ENCODE peak calls at places on chromosomes 11 and 22, in six cellular contexts. B, U, A, N, Z and X are unnamed samples.

GRCh38 chr22:28813772-28814518 is 13.6 kb upstream of the XBP1 start:
- DNase-seq in B (no peak), N (peak), U (no peak), A (no peak), Z (no peak), X (no peak)

GRCh38 chr11:96319901-96320656 is 22.9 kb downstream of the MAML2 start:
- DNase-seq in B (no peak), U (no peak), A (no peak), Z (no peak), N (no peak), X (no peak)

GRCh38 chr22:44914026-44914721 is 95.6 kb downstream of the PHF21B start:
- DNase-seq in N (no peak), U (no peak), Z (no peak), A (no peak), B (no peak), X (no peak)

GRCh38 chr22:31734512-31734911 is 15.4 kb downstream of the PRR14L start:
- DNase-seq in N (no peak), Z (no peak), A (peak), B (no peak), U (peak), X (no peak)

GRCh38 chr11:12598330-12599256 is 75.6 kb upstream of the TEAD1 start:
- DNase-seq in A (peak), N (no peak), B (no peak), Z (no peak), U (no peak), X (no peak)

GRCh38 chr11:97902828-97903227 is 1117.9 kb upstream of the CNTN5 start:
- DNase-seq in U (no peak), N (no peak), A (no peak), Z (no peak), B (no peak), X (no peak)

GRCh38 chr11:61727401-61727811 is 25.0 kb upstream of the MYRF start:
- DNase-seq in Z (no peak), N (no peak), B (no peak), U (no peak), A (no peak), X (no peak)

GRCh38 chr11:75627879-75628668 is 40.8 kb downstream of the MAP6 start:
- DNase-seq in Z (no peak), B (no peak), U (no peak), N (no peak), A (peak), X (no peak)

GRCh38 chr11:73977856-73978519 is 4.7 kb downstream of the UCP2 start:
- DNase-seq in A (no peak), Z (no peak), B (no peak), U (no peak), N (no peak), X (no peak)

DNA sequence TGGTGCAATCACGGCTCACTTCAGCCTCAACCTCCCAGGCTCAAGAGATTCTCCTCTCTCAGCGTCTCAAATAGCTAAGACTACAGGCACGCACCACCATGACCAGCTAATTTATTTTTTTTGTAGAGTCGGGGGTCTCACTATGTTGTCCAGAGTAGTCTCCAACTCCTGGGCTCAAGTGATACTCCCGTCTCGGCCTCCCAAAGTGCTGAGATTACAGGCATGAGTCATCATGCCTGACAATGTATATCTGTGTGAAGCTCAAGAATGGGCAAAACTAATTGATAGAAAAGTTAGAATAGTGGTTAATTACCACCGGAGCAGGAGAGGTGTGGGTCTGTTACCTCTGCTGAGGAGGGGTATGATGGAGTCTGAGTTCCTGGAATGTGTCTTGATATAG is 9.1 kb upstream of the SLC43A3 start:
- DNase-seq in B (no peak), Z (no peak), U (no peak), N (no peak), A (no peak), X (no peak)
- TF ChIP-seq CTCF in B (no peak), Z (no peak), U (no peak), N (no peak), A (no peak), X (no peak)

DNA sequence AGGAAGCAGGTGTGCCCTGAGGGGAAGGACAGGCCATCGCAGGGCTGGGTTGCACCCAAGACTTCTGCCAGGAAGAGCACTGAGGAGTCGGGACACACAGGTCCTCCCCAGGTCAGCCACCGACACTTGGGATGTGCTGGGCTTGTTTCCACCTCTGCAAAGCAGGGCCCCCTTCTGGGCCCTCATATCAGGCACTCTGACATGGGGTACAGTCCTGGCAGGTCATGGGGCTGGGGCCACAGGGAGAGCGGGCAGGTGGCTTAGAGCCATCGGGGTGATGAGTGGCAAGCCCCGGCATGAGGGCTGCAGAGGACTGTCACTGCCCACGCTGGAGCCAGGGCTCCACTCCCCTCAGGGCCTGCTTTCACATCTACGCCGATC is 7.9 kb upstream of the ADORA2A start:
- DNase-seq in A (no peak), N (no peak), B (no peak), Z (no peak), U (no peak), X (no peak)
- TF ChIP-seq CTCF in A (no peak), N (no peak), B (no peak), Z (no peak), U (no peak), X (no peak)

GRCh38 chr22:36860438-36860820 is 377 bp upstream of the NCF4 start:
- DNase-seq in N (no peak), A (no peak), U (no peak), B (no peak), Z (no peak), X (no peak)

GRCh38 chr22:36860821-36861659 is at the start of gene NCF4:
- DNase-seq in B (no peak), N (peak), Z (peak), A (no peak), U (no peak), X (no peak)

GRCh38 chr22:36858966-36859365 is 1.8 kb upstream of the NCF4 start:
- DNase-seq in N (no peak), Z (no peak), U (no peak), A (no peak), B (no peak), X (no peak)

GRCh38 chr22:36858156-36858555 is 2.6 kb upstream of the NCF4 start:
- DNase-seq in N (no peak), Z (no peak), A (no peak), B (no peak), U (no peak), X (no peak)

GRCh38 chr22:36860017-36860416 is 789 bp upstream of the NCF4 start:
- DNase-seq in Z (no peak), U (peak), N (no peak), A (no peak), B (no peak), X (no peak)
- TF ChIP-seq CTCF in Z (no peak), U (peak), N (no peak), A (no peak), B (no peak), X (no peak)

DNA sequence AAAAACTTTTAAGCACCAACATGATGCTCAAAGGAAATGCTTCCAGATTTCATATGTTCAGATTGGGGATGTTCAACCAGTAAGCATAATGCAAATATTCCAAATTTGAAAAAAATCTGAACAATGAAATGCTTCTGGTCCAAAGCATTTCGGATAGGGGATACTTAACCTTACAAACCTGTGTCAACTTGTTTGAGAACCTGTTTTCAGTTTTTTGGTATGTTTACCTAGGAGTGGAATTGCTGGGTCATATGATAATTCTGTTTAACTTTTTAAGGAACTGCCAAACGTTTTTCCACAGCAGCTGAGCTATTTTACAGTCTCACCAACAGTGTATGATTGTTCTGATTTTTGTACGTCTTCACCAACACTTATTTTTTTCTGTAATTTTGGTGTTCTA is 23.7 kb downstream of the FAR1 start:
- DNase-seq in B (no peak), A (no peak), U (no peak), Z (no peak), N (no peak), X (no peak)
- TF ChIP-seq CTCF in B (no peak), A (no peak), U (no peak), Z (no peak), N (no peak), X (no peak)

GRCh38 chr11:94754819-94755218 is 13.3 kb upstream of the AMOTL1 start:
- DNase-seq in N (no peak), Z (no peak), B (no peak), U (no peak), A (no peak), X (no peak)
- TF ChIP-seq CTCF in N (no peak), Z (no peak), B (no peak), U (no peak), A (no peak), X (no peak)

GRCh38 chr22:39537981-39538380 is 5.4 kb upstream of the RPS19BP1 start:
- DNase-seq in B (no peak), U (no peak), Z (no peak), A (no peak), N (no peak), X (no peak)
- TF ChIP-seq CTCF in B (no peak), U (no peak), Z (no peak), A (no peak), N (no peak), X (no peak)

GRCh38 chr11:26287067-26287518 is 44.8 kb upstream of the ANO3 start:
- DNase-seq in N (no peak), A (no peak), B (no peak), U (no peak), Z (no peak), X (no peak)

GRCh38 chr11:26286472-26287066 is 45.4 kb upstream of the ANO3 start:
- DNase-seq in U (no peak), N (no peak), Z (no peak), B (no peak), A (peak), X (no peak)

GRCh38 chr11:26283852-26284421 is 48.0 kb upstream of the ANO3 start:
- DNase-seq in B (no peak), A (no peak), Z (no peak), U (no peak), N (no peak), X (no peak)

GRCh38 chr11:26285593-26285992 is 46.3 kb upstream of the ANO3 start:
- DNase-seq in U (no peak), B (no peak), N (no peak), Z (no peak), A (no peak), X (no peak)
- TF ChIP-seq CTCF in U (no peak), B (no peak), N (no peak), Z (no peak), A (no peak), X (no peak)

DNA sequence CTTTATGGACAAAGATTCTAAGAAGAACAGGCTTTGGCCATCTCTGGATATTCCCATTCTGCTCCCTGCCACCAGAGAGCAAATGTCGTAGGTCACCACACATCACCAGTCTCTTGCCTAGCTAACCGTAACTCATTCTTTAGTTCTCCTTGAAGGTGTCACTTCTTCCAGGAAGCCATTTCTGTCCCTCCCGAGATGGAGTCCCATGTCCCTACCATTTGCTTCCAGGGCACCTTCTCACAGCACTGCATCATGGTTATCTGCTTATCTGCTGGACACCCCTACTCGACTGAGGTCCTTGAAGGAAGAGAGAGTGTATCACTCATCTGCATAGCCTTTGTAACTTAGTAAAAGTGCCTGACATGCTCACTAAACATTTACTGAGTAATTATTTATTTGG is 47.6 kb downstream of the FAM83F start:
- DNase-seq in Z (no peak), B (no peak), N (no peak), A (no peak), U (no peak), X (no peak)
- TF ChIP-seq CTCF in Z (no peak), B (no peak), N (no peak), A (no peak), U (no peak), X (no peak)